ENCODE peak calls at places on chromosomes 1 and 21, in ten cellular contexts. Q is pancreas, G is tibial artery, U is cardiac muscle cell, Z is H9, C is heart right ventricle, H is upper lobe of left lung, B is mucosa of descending colon, X is neural progenitor cell, M is thyroid gland. A is an unnamed sample.
A peak's percentile ranks its signal among the peaks of the same experiment; 100 is the strongest.

GRCh38 chr1:169548312-169548711 is 38.0 kb downstream of the F5 start:
- DNase-seq in Q (no peak), G (no peak), U (no peak), Z (no peak), C (no peak), H (no peak), B (peak; percentile 30), X (no peak), M (no peak), A (no peak)

GRCh38 chr1:166377896-166378295 is 211.1 kb upstream of the FAM78B start:
- DNase-seq in Q (no peak), G (no peak), U (no peak), Z (no peak), C (no peak), H (no peak), B (no peak), X (no peak), M (no peak), A (no peak)

GRCh38 chr1:96472471-96472870 is 249.1 kb upstream of the PTBP2 start:
- DNase-seq in Q (no peak), G (no peak), U (peak; percentile 41), Z (no peak), C (no peak), H (no peak), B (no peak), X (no peak), M (no peak), A (no peak)

GRCh38 chr1:65734976-65735375 is 57.7 kb upstream of the PDE4B start:
- DNase-seq in Q (no peak), G (no peak), U (no peak), Z (no peak), C (no peak), H (no peak), B (no peak), X (no peak), M (no peak), A (no peak)

GRCh38 chr1:221239911-221240310 is 360.7 kb downstream of the HLX start:
- DNase-seq in Q (no peak), G (no peak), U (no peak), Z (no peak), C (no peak), H (no peak), B (no peak), X (no peak), M (no peak), A (no peak)

GRCh38 chr1:20376171-20376570 is 85.5 kb downstream of the VWA5B1 start:
- DNase-seq in Q (no peak), G (no peak), U (no peak), Z (no peak), C (no peak), H (no peak), B (no peak), X (no peak), M (no peak), A (no peak)

GRCh38 chr1:51877434-51878306 is 857 bp downstream of the NRDC start:
- DNase-seq in Q (peak; percentile 36), G (no peak), U (peak; percentile 48), Z (peak; percentile 38), C (no peak), H (peak; percentile 33), B (peak; percentile 55), X (no peak), M (peak; percentile 20), A (no peak)

GRCh38 chr21:30306821-30307330 is 13.2 kb downstream of the KRTAP26-1 start:
- DNase-seq in Q (peak; percentile 16), G (no peak), U (no peak), Z (no peak), C (no peak), H (no peak), B (no peak), X (no peak), M (peak; percentile 74), A (no peak)

GRCh38 chr1:11180342-11180744 is 8.8 kb upstream of the ANGPTL7 start:
- DNase-seq in Q (no peak), G (no peak), U (peak; percentile 53), Z (no peak), C (no peak), H (no peak), B (no peak), X (no peak), M (no peak), A (no peak)

GRCh38 chr21:45326169-45326833 is 38.6 kb upstream of the POFUT2 start:
- DNase-seq in Q (no peak), G (peak; percentile 62), U (peak; percentile 68), Z (no peak), C (no peak), H (no peak), B (peak; percentile 23), X (no peak), M (no peak), A (peak; percentile 21)

GRCh38 chr1:231670755-231671154 is 44.2 kb downstream of the DISC1 start:
- DNase-seq in Q (no peak), G (no peak), U (no peak), Z (no peak), C (no peak), H (no peak), B (no peak), X (no peak), M (no peak), A (no peak)

DNA sequence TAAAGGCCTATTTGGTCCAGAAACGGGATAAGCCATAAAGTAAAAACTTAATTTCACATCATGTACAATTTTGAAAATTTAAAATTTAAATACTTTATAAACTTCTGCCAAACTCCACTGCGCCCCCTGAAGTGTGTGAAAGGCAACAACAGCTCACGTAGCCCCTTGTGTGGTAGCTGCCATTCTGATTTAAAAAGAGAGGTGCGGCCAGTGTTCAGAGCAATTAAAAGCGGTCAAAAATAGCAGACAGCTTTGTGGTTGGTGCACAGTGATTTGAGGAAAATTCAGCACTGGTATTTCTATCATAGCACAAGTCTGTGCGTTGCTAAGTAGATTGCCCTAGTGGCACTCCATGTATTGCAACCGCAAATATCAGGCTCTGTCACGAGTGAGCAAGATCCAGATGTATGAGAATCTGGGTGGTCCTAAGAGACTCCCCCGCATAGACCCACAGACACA is 122.5 kb downstream of the ATG4C start:
- DNase-seq in Q (no peak), G (no peak), U (peak; percentile 34), Z (peak; percentile 41), C (no peak), H (no peak), B (no peak), X (peak; percentile 55), M (no peak), A (no peak)
- H3K9me3 ChIP-seq in Q (no peaks in the 10 kb centered on the region), G (no peaks in the 10 kb centered on the region), U (no peaks in the 10 kb centered on the region), Z (no peaks in the 10 kb centered on the region), C (no peaks in the 10 kb centered on the region), H (no peaks in the 10 kb centered on the region), B (no peaks in the 10 kb centered on the region), X (no peaks in the 10 kb centered on the region), M (no peaks in the 10 kb centered on the region), A (no peaks in the 10 kb centered on the region)

GRCh38 chr1:84759756-84760155 is 69.5 kb upstream of the SSX2IP start:
- DNase-seq in Q (no peak), G (no peak), U (no peak), Z (no peak), C (no peak), H (no peak), B (no peak), X (no peak), M (no peak), A (no peak)

GRCh38 chr1:84758968-84759491 is 68.8 kb upstream of the SSX2IP start:
- DNase-seq in Q (no peak), G (peak; percentile 69), U (peak; percentile 41), Z (no peak), C (peak; percentile 34), H (peak; percentile 26), B (no peak), X (no peak), M (no peak), A (no peak)

GRCh38 chr1:84755216-84755615 is 65.0 kb upstream of the SSX2IP start:
- DNase-seq in Q (no peak), G (no peak), U (no peak), Z (no peak), C (no peak), H (no peak), B (no peak), X (no peak), M (no peak), A (no peak)

GRCh38 chr1:84756455-84757082 is 66.3 kb upstream of the SSX2IP start:
- DNase-seq in Q (no peak), G (no peak), U (no peak), Z (no peak), C (no peak), H (no peak), B (no peak), X (peak; percentile 30), M (no peak), A (no peak)

DNA sequence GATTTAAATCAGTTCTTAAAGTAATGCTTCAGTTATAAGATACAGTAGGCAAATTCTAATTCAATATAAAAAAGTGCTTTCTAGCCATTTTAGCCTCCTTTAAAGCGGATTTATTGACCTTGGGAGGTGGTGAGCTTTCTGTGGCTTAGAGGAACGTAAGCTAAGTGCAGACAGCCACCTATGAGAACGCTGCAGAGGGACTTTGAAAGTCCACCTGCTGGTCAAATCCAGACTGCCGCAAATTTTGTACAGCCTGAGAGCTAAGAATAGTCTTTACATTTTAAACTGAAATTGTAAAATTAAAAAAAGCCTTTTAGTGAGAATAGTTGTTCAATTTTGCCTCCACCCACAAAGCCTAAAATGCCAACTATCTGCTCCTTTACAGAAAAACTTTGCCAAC is 67.0 kb upstream of the SSX2IP start:
- DNase-seq in Q (no peak), G (no peak), U (no peak), Z (no peak), C (no peak), H (no peak), B (no peak), X (no peak), M (no peak), A (no peak)
- TF ChIP-seq CTCF in Q (no peak), G (no peak), U (peak; percentile 14), Z (peak; percentile 47), C (no peak), H (no peak), B (no peak), X (peak; percentile 40), M (no peak), A (peak; percentile 25)

GRCh38 chr1:235076504-235077162 is 52.0 kb downstream of the TOMM20 start:
- DNase-seq in Q (no peak), G (no peak), U (no peak), Z (no peak), C (no peak), H (no peak), B (peak; percentile 22), X (no peak), M (no peak), A (no peak)
- H3K4me1 ChIP-seq in Q (peaks cover 64% of the 10 kb centered on the region), G (no peaks in the 10 kb centered on the region), U (peaks cover 19% of the 10 kb centered on the region), Z (no peaks in the 10 kb centered on the region), C (peaks cover 85% of the 10 kb centered on the region), H (peaks cover 66% of the 10 kb centered on the region), B (peaks cover 64% of the 10 kb centered on the region), X (peaks cover 25% of the 10 kb centered on the region), M (peaks cover 51% of the 10 kb centered on the region), A (peaks cover 13% of the 10 kb centered on the region)

DNA sequence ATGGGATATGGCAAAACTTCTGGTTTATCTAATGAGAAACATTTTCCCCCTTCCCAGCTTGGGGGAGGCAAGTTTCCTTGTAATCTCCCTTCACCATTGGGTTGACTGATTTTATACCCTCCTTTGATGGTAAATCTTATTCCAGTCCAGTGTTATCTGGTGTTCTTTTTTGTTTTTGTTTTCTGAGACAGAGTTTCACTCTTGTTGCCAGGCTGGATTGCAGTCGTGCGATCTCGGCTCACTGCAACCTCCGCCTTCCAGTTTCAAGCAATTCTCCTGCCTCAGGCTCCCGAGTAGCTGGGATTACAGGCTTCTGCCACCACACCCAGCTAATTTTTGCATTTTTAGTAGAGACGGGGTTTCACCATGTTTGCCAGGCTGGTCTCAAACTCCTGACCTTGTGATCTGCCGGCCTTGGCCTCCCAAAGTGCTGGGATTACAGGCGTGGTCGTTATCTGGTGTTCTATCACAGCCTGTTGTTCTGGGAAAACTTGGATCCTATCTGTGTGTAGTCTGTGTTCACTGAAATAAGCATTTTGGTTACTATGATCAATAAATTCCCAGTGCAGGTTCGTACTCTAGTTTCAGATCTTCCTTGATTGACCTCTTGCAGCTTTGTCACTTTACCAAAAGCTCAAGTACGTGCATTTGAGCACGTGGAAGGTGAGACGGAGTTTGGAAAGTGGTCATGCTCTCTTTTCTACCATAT is 281.1 kb downstream of the NCAM2 start:
- DNase-seq in Q (no peak), G (no peak), U (no peak), Z (no peak), C (no peak), H (no peak), B (no peak), X (no peak), M (no peak), A (no peak)
- H3K9me3 ChIP-seq in Q (no peaks in the 10 kb centered on the region), G (no peaks in the 10 kb centered on the region), U (no peaks in the 10 kb centered on the region), Z (no peaks in the 10 kb centered on the region), C (no peaks in the 10 kb centered on the region), H (no peaks in the 10 kb centered on the region), B (peaks cover 2% of the 10 kb centered on the region), X (no peaks in the 10 kb centered on the region), M (no peaks in the 10 kb centered on the region), A (no peaks in the 10 kb centered on the region)